ENCODE peak calls at places on chromosomes 11 and 22, in eight cellular contexts. One of them, this sample, is unnamed.

GRCh38 chr22:19290400-19291217 is 910 bp downstream of the CLTCL1 start:
- DNase-seq in iris pigment epithelial cell: no peak
- DNase-seq in GM04503: no peak
- DNase-seq in EL: peak
- DNase-seq in dorsolateral prefrontal cortex: no peak
- DNase-seq in Ammon's horn: no peak
- DNase-seq in esophagus muscularis mucosa: peak
- DNase-seq in GM03348: peak
- DNase-seq in this sample: no peak

GRCh38 chr11:126083829-126084607 is 21.4 kb upstream of the CDON start:
- DNase-seq in EL: no peak
- DNase-seq in GM04503: no peak
- DNase-seq in dorsolateral prefrontal cortex: no peak
- DNase-seq in GM03348: no peak
- DNase-seq in iris pigment epithelial cell: no peak
- DNase-seq in Ammon's horn: no peak
- DNase-seq in esophagus muscularis mucosa: no peak
- DNase-seq in this sample: no peak

GRCh38 chr11:103662880-103663279 is 373.6 kb upstream of the DDI1 start:
- DNase-seq in EL: no peak
- DNase-seq in iris pigment epithelial cell: no peak
- DNase-seq in GM04503: no peak
- DNase-seq in GM03348: no peak
- DNase-seq in Ammon's horn: no peak
- DNase-seq in esophagus muscularis mucosa: no peak
- DNase-seq in dorsolateral prefrontal cortex: no peak
- DNase-seq in this sample: no peak

GRCh38 chr22:19879651-19879995 is 24.9 kb upstream of the GNB1L start:
- DNase-seq in GM04503: no peak
- DNase-seq in dorsolateral prefrontal cortex: no peak
- DNase-seq in EL: no peak
- DNase-seq in Ammon's horn: no peak
- DNase-seq in iris pigment epithelial cell: no peak
- DNase-seq in esophagus muscularis mucosa: no peak
- DNase-seq in GM03348: no peak
- DNase-seq in this sample: no peak

GRCh38 chr11:77471520-77472234 is 2.2 kb downstream of the PAK1 start:
- DNase-seq in dorsolateral prefrontal cortex: peak
- DNase-seq in GM04503: no peak
- DNase-seq in esophagus muscularis mucosa: no peak
- DNase-seq in iris pigment epithelial cell: no peak
- DNase-seq in Ammon's horn: no peak
- DNase-seq in EL: peak
- DNase-seq in GM03348: no peak
- DNase-seq in this sample: no peak

GRCh38 chr22:44347098-44347497 is 34.3 kb upstream of the SHISAL1 start:
- DNase-seq in GM03348: no peak
- DNase-seq in iris pigment epithelial cell: peak
- DNase-seq in GM04503: no peak
- DNase-seq in dorsolateral prefrontal cortex: no peak
- DNase-seq in esophagus muscularis mucosa: no peak
- DNase-seq in Ammon's horn: no peak
- DNase-seq in EL: peak
- DNase-seq in this sample: no peak

GRCh38 chr11:44372989-44373388 is 63.0 kb upstream of the ALX4 start:
- DNase-seq in iris pigment epithelial cell: no peak
- DNase-seq in GM04503: no peak
- DNase-seq in dorsolateral prefrontal cortex: no peak
- DNase-seq in GM03348: no peak
- DNase-seq in EL: no peak
- DNase-seq in esophagus muscularis mucosa: no peak
- DNase-seq in Ammon's horn: no peak
- DNase-seq in this sample: no peak

GRCh38 chr22:44916281-44917231 is 93.2 kb downstream of the PHF21B start:
- DNase-seq in GM04503: no peak
- DNase-seq in GM03348: no peak
- DNase-seq in dorsolateral prefrontal cortex: no peak
- DNase-seq in iris pigment epithelial cell: no peak
- DNase-seq in EL: no peak
- DNase-seq in Ammon's horn: no peak
- DNase-seq in esophagus muscularis mucosa: no peak
- DNase-seq in this sample: no peak

GRCh38 chr11:96905084-96905641 is 515.4 kb downstream of the JRKL start:
- DNase-seq in iris pigment epithelial cell: no peak
- DNase-seq in EL: no peak
- DNase-seq in Ammon's horn: no peak
- DNase-seq in dorsolateral prefrontal cortex: no peak
- DNase-seq in esophagus muscularis mucosa: no peak
- DNase-seq in GM03348: no peak
- DNase-seq in GM04503: no peak
- DNase-seq in this sample: no peak